ENCODE peak calls at places on chromosome 13, in four cellular contexts. D, A, G and K are unnamed samples.

GRCh38 chr13:113917096-113917495 is 53.2 kb upstream of the GAS6 start:
- DNase-seq in D (peak; percentile 3), A (no peak), G (no peak), K (no peak)

GRCh38 chr13:102707465-102707864 is 12.6 kb upstream of the METTL21C start:
- DNase-seq in D (no peak), A (peak; percentile 96), G (peak; percentile 32), K (no peak)

GRCh38 chr13:97659602-97660001 is 225.6 kb downstream of the RAP2A start:
- DNase-seq in D (no peak), A (no peak), G (peak; percentile 1), K (no peak)

GRCh38 chr13:107680115-107680514 is 535.2 kb downstream of the LIG4 start:
- DNase-seq in D (no peak), A (no peak), G (no peak), K (no peak)

GRCh38 chr13:20101467-20102316 is 59.2 kb downstream of the GJA3 start:
- DNase-seq in D (no peak), A (no peak), G (no peak), K (no peak)

GRCh38 chr13:51894239-51894638 is 32.5 kb downstream of the CCDC70 start:
- DNase-seq in D (no peak), A (peak; percentile 36), G (no peak), K (no peak)

GRCh38 chr13:109152941-109153340 is 523.5 kb downstream of the MYO16 start:
- DNase-seq in D (no peak), A (no peak), G (no peak), K (no peak)

GRCh38 chr13:75258159-75258782 is 223.7 kb downstream of the TBC1D4 start:
- DNase-seq in D (no peak), A (peak; percentile 53), G (peak; percentile 33), K (peak; percentile 22)

GRCh38 chr13:68009546-68009945 is 779.4 kb upstream of the PCDH9 start:
- DNase-seq in D (no peak), A (no peak), G (no peak), K (no peak)

GRCh38 chr13:36124236-36124822 is 6.9 kb downstream of the DCLK1 start:
- DNase-seq in D (no peak), A (peak; percentile 26), G (no peak), K (no peak)

GRCh38 chr13:42991892-42992584 is at the start of gene EPSTI1:
- DNase-seq in D (peak; percentile 34), A (peak; percentile 44), G (no peak), K (no peak)

GRCh38 chr13:113585828-113586355 is 1.3 kb downstream of the TFDP1 start:
- DNase-seq in D (no peak), A (no peak), G (no peak), K (no peak)

GRCh38 chr13:103031332-103031873 is 34.8 kb downstream of the SLC10A2 start:
- DNase-seq in D (no peak), A (no peak), G (no peak), K (no peak)

GRCh38 chr13:26540319-26540718 is 17.2 kb upstream of the WASF3 start:
- DNase-seq in D (no peak), A (no peak), G (no peak), K (no peak)

GRCh38 chr13:33285420-33286124 is at the start of gene STARD13:
- DNase-seq in D (peak; percentile 96), A (peak; percentile 96), G (peak; percentile 84), K (peak; percentile 81)

GRCh38 chr13:35994131-35994966 is 136.8 kb downstream of the DCLK1 start:
- DNase-seq in D (no peak), A (peak; percentile 97), G (no peak), K (no peak)

GRCh38 chr13:108897955-108898354 is 268.5 kb downstream of the MYO16 start:
- DNase-seq in D (no peak), A (no peak), G (no peak), K (no peak)

GRCh38 chr13:114019367-114019766 is 45.5 kb upstream of the C13orf46 start:
- DNase-seq in D (no peak), A (peak; percentile 33), G (no peak), K (peak; percentile 27)

GRCh38 chr13:39599842-39600241 is 3.2 kb downstream of the LHFPL6 start:
- DNase-seq in D (no peak), A (no peak), G (no peak), K (no peak)

GRCh38 chr13:43805681-43806128 is 18.9 kb upstream of the ENOX1 start:
- DNase-seq in D (no peak), A (peak; percentile 77), G (peak; percentile 65), K (no peak)

GRCh38 chr13:109804654-109805053 is 18.3 kb upstream of the IRS2 start:
- DNase-seq in D (no peak), A (no peak), G (no peak), K (no peak)

GRCh38 chr13:47859129-47859528 is 141.9 kb downstream of the SUCLA2 start:
- DNase-seq in D (no peak), A (no peak), G (no peak), K (no peak)

GRCh38 chr13:95256086-95256485 is 45.2 kb downstream of the ABCC4 start:
- DNase-seq in D (no peak), A (peak; percentile 100), G (peak; percentile 87), K (no peak)

GRCh38 chr13:75495938-75496337 is 14.0 kb upstream of the TBC1D4 start:
- DNase-seq in D (no peak), A (no peak), G (no peak), K (no peak)

GRCh38 chr13:100491164-100491847 is 97.3 kb downstream of the GGACT start:
- DNase-seq in D (no peak), A (peak; percentile 30), G (no peak), K (no peak)

GRCh38 chr13:111068009-111068350 is 47.1 kb upstream of the ARHGEF7 start:
- DNase-seq in D (no peak), A (no peak), G (no peak), K (no peak)

GRCh38 chr13:89571676-89572075 is 1775.8 kb upstream of the MIR17HG start:
- DNase-seq in D (no peak), A (no peak), G (no peak), K (no peak)

GRCh38 chr13:19742651-19743050 is 40.1 kb downstream of the PSPC1 start:
- DNase-seq in D (no peak), A (no peak), G (no peak), K (no peak)

GRCh38 chr13:111893071-111893606 is 173.8 kb upstream of the SOX1 start:
- DNase-seq in D (no peak), A (no peak), G (no peak), K (peak; percentile 80)

GRCh38 chr13:28531956-28532225 is 37.0 kb upstream of the FLT1 start:
- DNase-seq in D (no peak), A (no peak), G (no peak), K (no peak)

GRCh38 chr13:25783480-25784081 is 268.2 kb downstream of the SHISA2 start:
- DNase-seq in D (no peak), A (no peak), G (no peak), K (no peak)

GRCh38 chr13:49373699-49374098 is 70.2 kb downstream of the CAB39L start:
- DNase-seq in D (no peak), A (no peak), G (no peak), K (no peak)

GRCh38 chr13:102768914-102769313 is 4.7 kb downstream of the TEX30 start:
- DNase-seq in D (no peak), A (no peak), G (no peak), K (no peak)

GRCh38 chr13:29605860-29606526 is 10.5 kb upstream of the SLC7A1 start:
- DNase-seq in D (no peak), A (no peak), G (no peak), K (no peak)

GRCh38 chr13:114048463-114048862 is 74.6 kb upstream of the C13orf46 start:
- DNase-seq in D (no peak), A (no peak), G (no peak), K (no peak)

GRCh38 chr13:79935121-79935520 is 405.8 kb downstream of the SPRY2 start:
- DNase-seq in D (no peak), A (no peak), G (no peak), K (no peak)

GRCh38 chr13:20525144-20525600 is 485 bp downstream of the CRYL1 start:
- DNase-seq in D (no peak), A (no peak), G (no peak), K (no peak)

GRCh38 chr13:99572921-99573320 is 71.6 kb downstream of the TM9SF2 start:
- DNase-seq in D (no peak), A (no peak), G (no peak), K (no peak)

GRCh38 chr13:44618326-44618725 is 42.2 kb upstream of the TSC22D1 start:
- DNase-seq in D (no peak), A (no peak), G (no peak), K (no peak)